ENCODE peak calls at places on chromosomes 6 and 20, in four cellular contexts. One of them, this sample, is unnamed.

GRCh38 chr6:3811191-3811590 is 38.0 kb upstream of the FAM50B start:
- DNase-seq in A673: no peak
- DNase-seq in upper lobe of right lung: no peak
- DNase-seq in RWPE1: no peak
- DNase-seq in this sample: peak

GRCh38 chr20:46599227-46599987 is 49.0 kb upstream of the OCSTAMP start:
- DNase-seq in A673: no peak
- DNase-seq in upper lobe of right lung: no peak
- DNase-seq in RWPE1: no peak
- DNase-seq in this sample: no peak

GRCh38 chr20:61331542-61331941 is 79.5 kb downstream of the CDH4 start:
- DNase-seq in A673: no peak
- DNase-seq in upper lobe of right lung: no peak
- DNase-seq in RWPE1: no peak
- DNase-seq in this sample: no peak

GRCh38 chr6:113449051-113449450 is 408.1 kb upstream of the MARCKS start:
- DNase-seq in upper lobe of right lung: no peak
- DNase-seq in A673: no peak
- DNase-seq in RWPE1: peak
- DNase-seq in this sample: no peak

GRCh38 chr6:33983109-33983475 is 162.8 kb downstream of the GRM4 start:
- DNase-seq in A673: no peak
- DNase-seq in upper lobe of right lung: peak
- DNase-seq in RWPE1: no peak
- DNase-seq in this sample: peak

GRCh38 chr6:165204807-165205545 is 104.4 kb downstream of the C6orf118 start:
- DNase-seq in A673: no peak
- DNase-seq in upper lobe of right lung: no peak
- DNase-seq in RWPE1: no peak
- DNase-seq in this sample: no peak

GRCh38 chr20:7624886-7625285 is 315.4 kb downstream of the HAO1 start:
- DNase-seq in upper lobe of right lung: no peak
- DNase-seq in RWPE1: no peak
- DNase-seq in A673: no peak
- DNase-seq in this sample: no peak

GRCh38 chr6:109767961-109768360 is 76.9 kb downstream of the FIG4 start:
- DNase-seq in RWPE1: no peak
- DNase-seq in upper lobe of right lung: no peak
- DNase-seq in A673: no peak
- DNase-seq in this sample: no peak

GRCh38 chr6:132763269-132763668 is 5.6 kb upstream of the VNN2 start:
- DNase-seq in A673: peak
- DNase-seq in upper lobe of right lung: no peak
- DNase-seq in RWPE1: no peak
- DNase-seq in this sample: peak

GRCh38 chr6:134047673-134048072 is 4.8 kb downstream of the SLC2A12 start:
- DNase-seq in upper lobe of right lung: peak
- DNase-seq in RWPE1: no peak
- DNase-seq in A673: no peak
- DNase-seq in this sample: no peak

GRCh38 chr6:133288662-133289061 is 47.5 kb downstream of the EYA4 start:
- DNase-seq in RWPE1: no peak
- DNase-seq in upper lobe of right lung: no peak
- DNase-seq in A673: no peak
- DNase-seq in this sample: no peak

GRCh38 chr20:39360029-39360620 is 398.0 kb downstream of the DHX35 start:
- DNase-seq in RWPE1: no peak
- DNase-seq in A673: no peak
- DNase-seq in upper lobe of right lung: no peak
- DNase-seq in this sample: no peak

GRCh38 chr6:165660881-165661415 is 2.1 kb downstream of the PDE10A start:
- DNase-seq in A673: no peak
- DNase-seq in upper lobe of right lung: no peak
- DNase-seq in RWPE1: no peak
- DNase-seq in this sample: peak

GRCh38 chr6:134065706-134066105 is 13.3 kb upstream of the SLC2A12 start:
- DNase-seq in upper lobe of right lung: no peak
- DNase-seq in RWPE1: no peak
- DNase-seq in A673: peak
- DNase-seq in this sample: peak

GRCh38 chr6:6466967-6467761 is 121.4 kb upstream of the LY86 start:
- DNase-seq in upper lobe of right lung: no peak
- DNase-seq in A673: no peak
- DNase-seq in RWPE1: peak
- DNase-seq in this sample: peak

GRCh38 chr6:53044071-53044470 is 21.1 kb upstream of the FBXO9 start:
- DNase-seq in A673: peak
- DNase-seq in upper lobe of right lung: no peak
- DNase-seq in RWPE1: no peak
- DNase-seq in this sample: no peak

GRCh38 chr20:6104493-6105188 is 18.2 kb downstream of the FERMT1 start:
- DNase-seq in upper lobe of right lung: no peak
- DNase-seq in A673: peak
- DNase-seq in RWPE1: no peak
- DNase-seq in this sample: no peak

GRCh38 chr6:53866231-53866630 is 71.4 kb downstream of the LRRC1 start:
- DNase-seq in upper lobe of right lung: no peak
- DNase-seq in RWPE1: no peak
- DNase-seq in A673: peak
- DNase-seq in this sample: no peak

GRCh38 chr6:162099685-162100084 is 627.9 kb downstream of the PRKN start:
- DNase-seq in upper lobe of right lung: peak
- DNase-seq in A673: peak
- DNase-seq in RWPE1: peak
- DNase-seq in this sample: peak

GRCh38 chr20:48875914-48876240 is 45.6 kb upstream of the ARFGEF2 start:
- DNase-seq in RWPE1: peak
- DNase-seq in A673: no peak
- DNase-seq in upper lobe of right lung: no peak
- DNase-seq in this sample: no peak

GRCh38 chr6:55953384-55953783 is 78.0 kb upstream of the BMP5 start:
- DNase-seq in RWPE1: peak
- DNase-seq in A673: peak
- DNase-seq in upper lobe of right lung: no peak
- DNase-seq in this sample: no peak

GRCh38 chr6:139449611-139450000 is 75.2 kb upstream of the CITED2 start:
- DNase-seq in upper lobe of right lung: no peak
- DNase-seq in RWPE1: no peak
- DNase-seq in A673: no peak
- DNase-seq in this sample: no peak

GRCh38 chr6:35478259-35478658 is 10.1 kb downstream of the RPL10A start:
- DNase-seq in upper lobe of right lung: no peak
- DNase-seq in A673: no peak
- DNase-seq in RWPE1: no peak
- DNase-seq in this sample: no peak

GRCh38 chr6:169923468-169924464 is 172.3 kb downstream of the ERMARD start:
- DNase-seq in A673: no peak
- DNase-seq in RWPE1: no peak
- DNase-seq in upper lobe of right lung: no peak
- DNase-seq in this sample: no peak

GRCh38 chr6:134111062-134111677 is 58.7 kb upstream of the SLC2A12 start:
- DNase-seq in upper lobe of right lung: no peak
- DNase-seq in RWPE1: peak
- DNase-seq in A673: peak
- DNase-seq in this sample: peak

GRCh38 chr6:52576392-52577021 is 353 bp downstream of the TRAM2 start:
- DNase-seq in RWPE1: peak
- DNase-seq in A673: peak
- DNase-seq in upper lobe of right lung: peak
- DNase-seq in this sample: peak

GRCh38 chr6:118506071-118506638 is 41.9 kb upstream of the PLN start:
- DNase-seq in RWPE1: no peak
- DNase-seq in upper lobe of right lung: no peak
- DNase-seq in A673: no peak
- DNase-seq in this sample: no peak

DNA sequence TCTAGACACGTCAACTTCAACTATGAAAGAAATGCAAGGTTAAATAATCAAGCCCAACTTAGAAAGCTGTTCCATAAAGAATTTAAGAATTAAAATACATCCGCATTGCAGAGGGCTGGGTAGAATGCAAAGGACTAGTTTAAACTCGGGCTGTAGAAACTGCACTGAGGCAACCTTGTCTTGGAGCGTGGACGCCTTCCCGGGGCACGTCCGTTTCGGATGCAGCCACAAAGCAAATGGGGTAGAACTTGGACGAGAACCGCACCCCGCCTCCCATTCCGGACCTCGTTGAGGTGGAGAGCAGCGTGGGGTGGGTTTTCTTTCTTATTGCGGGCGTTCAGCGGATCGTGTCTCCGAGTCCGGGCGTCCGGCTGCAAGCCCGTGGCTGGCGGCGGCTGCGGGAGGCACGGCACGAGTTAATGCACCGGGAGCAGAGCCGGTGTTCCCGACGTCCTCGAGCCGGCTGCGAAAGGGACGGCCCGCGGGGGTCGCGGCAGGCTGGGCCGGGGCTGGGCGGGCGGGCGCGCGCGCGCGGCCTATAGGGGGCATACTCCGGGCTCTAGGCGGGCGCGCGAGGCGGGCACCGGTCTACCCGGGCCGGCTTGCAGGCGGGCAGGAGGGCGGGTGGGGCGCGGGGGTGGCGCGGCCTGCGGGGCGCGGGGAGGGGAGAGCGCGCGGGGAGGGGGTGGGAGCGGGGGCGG is 2.0 kb downstream of the JARID2 start:
- DNase-seq in RWPE1: peak
- DNase-seq in upper lobe of right lung: peak
- DNase-seq in A673: peak
- DNase-seq in this sample: peak
- TF ChIP-seq CTCF in RWPE1: peak
- TF ChIP-seq CTCF in upper lobe of right lung: peak
- TF ChIP-seq CTCF in A673: peak
- TF ChIP-seq CTCF in this sample: peak

DNA sequence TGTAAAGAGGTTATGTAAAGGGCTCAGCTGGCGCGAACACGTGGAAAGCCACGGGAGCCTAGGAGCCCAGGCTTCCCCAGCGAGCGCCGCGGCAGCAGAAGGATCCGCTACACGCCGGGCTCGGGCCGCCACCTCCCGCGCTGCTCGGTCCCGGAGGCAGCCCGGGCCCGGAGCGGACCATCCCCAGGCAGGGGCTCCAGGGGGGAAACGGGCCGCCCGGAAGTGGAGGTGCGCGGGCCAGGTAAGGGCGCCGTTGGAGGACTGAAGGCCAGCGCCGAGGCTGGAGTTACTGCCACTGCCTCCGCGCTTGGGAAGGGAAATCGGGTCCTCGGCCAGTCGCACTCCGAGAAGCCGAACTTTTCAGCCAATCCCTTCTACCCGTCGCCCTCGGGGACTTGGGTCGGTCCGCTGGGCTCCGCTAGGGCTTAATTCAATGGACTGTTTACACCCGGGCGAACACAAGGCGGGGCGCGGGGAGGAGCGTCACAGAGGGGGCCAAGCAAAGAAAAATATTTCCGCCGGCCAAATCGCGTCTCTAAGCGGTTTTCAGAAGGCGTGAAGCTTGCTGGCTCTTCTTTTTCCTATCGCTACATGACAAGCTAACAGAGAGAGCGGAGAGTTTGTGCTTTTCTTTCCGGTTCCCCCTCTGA is 433 bp downstream of the STK35 start:
- DNase-seq in upper lobe of right lung: peak
- DNase-seq in RWPE1: peak
- DNase-seq in A673: peak
- DNase-seq in this sample: peak
- TF ChIP-seq CTCF in upper lobe of right lung: no peak
- TF ChIP-seq CTCF in RWPE1: no peak
- TF ChIP-seq CTCF in A673: no peak
- TF ChIP-seq CTCF in this sample: no peak

DNA sequence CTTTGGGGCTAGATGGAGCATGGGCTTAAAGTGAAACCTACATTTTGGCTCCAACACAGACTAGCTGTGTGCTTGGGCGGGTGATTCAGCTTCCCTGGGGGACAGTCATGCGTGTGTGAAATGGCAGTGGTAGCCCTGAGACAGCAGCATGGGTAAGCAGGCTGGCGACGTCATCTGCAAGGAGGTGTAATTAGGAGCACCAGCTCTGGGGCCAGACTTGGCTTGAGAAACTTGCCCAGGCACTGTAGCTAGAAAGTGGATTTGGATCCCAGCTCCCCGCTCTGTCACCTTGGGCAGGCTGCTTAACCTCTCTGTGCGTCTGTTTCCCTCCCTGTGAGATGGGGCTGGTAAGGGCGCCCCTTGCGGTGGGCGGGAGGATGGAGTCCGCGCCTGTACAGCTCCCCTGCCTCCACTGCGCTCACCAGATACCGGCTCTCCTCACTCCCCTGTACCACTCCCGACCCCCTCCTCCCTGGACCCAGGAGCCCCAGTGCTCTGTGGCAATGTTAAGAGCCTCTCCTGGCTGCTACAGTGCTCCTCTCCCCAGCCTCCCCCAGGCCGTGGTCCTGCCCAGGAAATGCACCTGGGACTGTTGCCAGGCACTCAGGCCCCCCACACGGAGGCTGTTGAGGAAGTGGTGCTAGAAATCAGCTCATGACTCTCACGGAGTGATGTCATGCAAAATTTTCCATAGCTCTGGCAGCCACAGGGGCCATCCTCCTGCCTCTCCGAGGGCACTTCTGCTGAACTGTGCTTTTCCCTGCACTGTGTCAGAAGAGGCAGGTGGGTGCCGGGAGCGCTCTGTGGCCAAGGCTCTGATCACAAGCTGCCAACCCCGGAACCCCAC is 44.6 kb downstream of the SYNJ2 start:
- DNase-seq in upper lobe of right lung: peak
- DNase-seq in A673: peak
- DNase-seq in RWPE1: peak
- DNase-seq in this sample: peak
- TF ChIP-seq CTCF in upper lobe of right lung: peak
- TF ChIP-seq CTCF in A673: peak
- TF ChIP-seq CTCF in RWPE1: no peak
- TF ChIP-seq CTCF in this sample: peak

GRCh38 chr6:83859410-83860346 is at the start of gene CYB5R4:
- DNase-seq in upper lobe of right lung: peak
- DNase-seq in RWPE1: peak
- DNase-seq in A673: peak
- DNase-seq in this sample: peak
- TF ChIP-seq CTCF in upper lobe of right lung: peak
- TF ChIP-seq CTCF in RWPE1: peak
- TF ChIP-seq CTCF in A673: peak
- TF ChIP-seq CTCF in this sample: peak

GRCh38 chr20:20594171-20594530 is 118.3 kb downstream of the RALGAPA2 start:
- DNase-seq in RWPE1: peak
- DNase-seq in upper lobe of right lung: no peak
- DNase-seq in A673: peak
- DNase-seq in this sample: no peak

GRCh38 chr20:20593447-20594170 is 118.8 kb downstream of the RALGAPA2 start:
- DNase-seq in RWPE1: peak
- DNase-seq in upper lobe of right lung: no peak
- DNase-seq in A673: peak
- DNase-seq in this sample: no peak
- TF ChIP-seq CTCF in RWPE1: peak
- TF ChIP-seq CTCF in upper lobe of right lung: peak
- TF ChIP-seq CTCF in A673: peak
- TF ChIP-seq CTCF in this sample: no peak

GRCh38 chr6:117352466-117353081 is 73.2 kb downstream of the ROS1 start:
- DNase-seq in A673: peak
- DNase-seq in RWPE1: peak
- DNase-seq in upper lobe of right lung: no peak
- DNase-seq in this sample: peak
- TF ChIP-seq CTCF in A673: peak
- TF ChIP-seq CTCF in RWPE1: peak
- TF ChIP-seq CTCF in upper lobe of right lung: no peak
- TF ChIP-seq CTCF in this sample: peak

This sample was measured in Calu3.